ENCODE peak calls at places on chromosomes 5 and 9, in six cellular contexts. P is upper lobe of left lung, N is breast epithelium, X is stomach, S is Panc1, Z is sigmoid colon. R is an unnamed sample.

GRCh38 chr5:137627293-137627692 is 108.6 kb downstream of the KLHL3 start:
- DNase-seq in P (no peak), S (no peak), N (no peak), X (no peak), Z (no peak), R (no peak)

GRCh38 chr5:174300941-174301761 is 255.6 kb downstream of the NSG2 start:
- DNase-seq in Z (no peak), P (no peak), S (no peak), X (no peak), N (no peak), R (no peak)

GRCh38 chr5:16690243-16690839 is 73.5 kb upstream of the RETREG1 start:
- DNase-seq in Z (no peak), S (peak), X (no peak), P (no peak), N (no peak), R (peak)

GRCh38 chr9:14994738-14995137 is 84.5 kb upstream of the FREM1 start:
- DNase-seq in X (no peak), Z (no peak), N (no peak), P (no peak), S (no peak), R (no peak)

GRCh38 chr5:7392401-7393024 is 3.4 kb upstream of the ADCY2 start:
- DNase-seq in P (no peak), N (no peak), S (no peak), Z (no peak), X (no peak), R (no peak)

GRCh38 chr5:8851101-8851500 is 694.8 kb downstream of the SEMA5A start:
- DNase-seq in P (no peak), X (no peak), S (no peak), Z (no peak), N (no peak), R (no peak)

GRCh38 chr9:127968717-127969383 is 11.9 kb downstream of the EEIG1 start:
- DNase-seq in N (no peak), S (peak), P (no peak), X (peak), Z (peak), R (no peak)

GRCh38 chr9:96858670-96859069 is 4.4 kb upstream of the ZNF782 start:
- DNase-seq in N (no peak), Z (no peak), X (no peak), P (no peak), S (no peak), R (no peak)

GRCh38 chr9:8412327-8412726 is 612.7 kb upstream of the DMAC1 start:
- DNase-seq in S (no peak), X (no peak), Z (no peak), P (no peak), N (no peak), R (no peak)

DNA sequence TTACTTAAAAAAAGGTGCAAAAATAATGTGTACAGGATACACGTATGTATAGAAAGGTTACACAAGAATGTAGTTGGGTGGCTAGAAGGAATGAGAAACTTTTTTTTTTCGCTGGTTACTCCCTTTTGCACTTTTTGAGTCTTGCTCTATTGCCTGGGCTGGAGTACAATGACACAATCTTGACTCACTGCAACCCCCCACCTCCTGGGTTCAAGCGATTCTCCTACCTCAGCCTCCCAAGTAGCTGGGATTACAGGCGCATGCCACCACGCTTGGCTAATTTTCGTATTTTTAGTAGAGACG is 15.8 kb downstream of the FBXW11 start:
- DNase-seq in N (no peak), X (no peak), Z (no peak), S (no peak), P (no peak), R (no peak)
- TF ChIP-seq POLR2AphosphoS5 in N (no peak), X (no peak), Z (no peak), S (no peak), P (no peak), R (no peak)

GRCh38 chr9:100474082-100474949 is 1.4 kb downstream of the TMEFF1 start:
- DNase-seq in X (no peak), N (no peak), Z (no peak), P (no peak), S (no peak), R (no peak)
- TF ChIP-seq POLR2AphosphoS5 in X (no peak), N (no peak), Z (no peak), P (no peak), S (no peak), R (no peak)

GRCh38 chr9:16867571-16868311 is 2.7 kb downstream of the BNC2 start:
- DNase-seq in N (no peak), S (no peak), P (no peak), X (no peak), Z (peak), R (no peak)
- TF ChIP-seq POLR2AphosphoS5 in N (peak), S (no peak), P (no peak), X (peak), Z (no peak), R (no peak)

GRCh38 chr5:143605403-143606005 is 202.0 kb upstream of the NR3C1 start:
- DNase-seq in S (no peak), Z (no peak), N (no peak), X (no peak), P (peak), R (no peak)
- TF ChIP-seq POLR2AphosphoS5 in S (no peak), Z (no peak), N (no peak), X (no peak), P (peak), R (no peak)

GRCh38 chr9:30799527-30800101 is 1584.8 kb upstream of the ACO1 start:
- DNase-seq in S (no peak), X (no peak), Z (no peak), P (no peak), N (no peak), R (no peak)

GRCh38 chr9:30800421-30800820 is 1584.0 kb upstream of the ACO1 start:
- DNase-seq in X (no peak), P (no peak), N (no peak), Z (no peak), S (no peak), R (no peak)

DNA sequence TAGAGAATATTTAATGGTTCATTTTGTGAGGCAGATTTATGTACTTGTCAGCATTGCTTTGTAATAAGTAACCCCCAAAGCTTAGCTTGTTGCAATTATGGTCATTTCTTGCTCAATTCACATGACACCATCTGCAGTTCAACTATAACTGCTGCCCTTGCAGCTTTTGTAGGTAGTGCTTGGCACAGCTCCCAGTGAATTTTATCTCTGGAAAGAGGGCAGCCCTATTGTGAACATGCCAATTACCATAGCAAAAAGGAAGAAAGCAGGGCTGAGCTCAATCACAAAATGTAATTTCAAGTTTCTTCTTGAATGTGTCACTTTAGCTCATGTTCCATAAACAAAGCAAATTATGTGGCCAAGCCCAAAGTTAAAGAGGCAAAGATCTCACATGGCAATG is 1587.6 kb upstream of the ACO1 start:
- DNase-seq in Z (no peak), S (no peak), P (no peak), N (no peak), X (no peak), R (no peak)
- TF ChIP-seq POLR2AphosphoS5 in Z (no peak), S (no peak), P (no peak), N (no peak), X (no peak), R (no peak)

DNA sequence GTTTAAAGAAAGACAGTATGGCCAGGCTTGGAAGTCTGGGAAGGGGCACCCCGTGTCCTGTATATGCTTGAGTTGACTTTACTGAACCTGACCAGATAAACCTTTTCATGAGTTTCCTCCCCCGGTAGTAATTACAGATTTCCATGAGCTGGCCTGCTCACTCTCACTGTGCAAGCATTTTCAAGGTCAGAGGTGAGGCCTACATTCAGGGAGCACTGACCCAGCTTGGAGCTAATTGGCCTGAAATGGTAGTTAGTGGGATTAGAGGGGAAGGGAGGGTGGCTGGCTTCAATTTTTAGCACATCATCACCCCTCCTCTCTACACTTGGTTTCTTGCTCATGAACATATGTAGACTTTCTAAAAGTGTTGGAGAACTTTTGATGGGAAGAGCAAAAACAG is 99.2 kb downstream of the PSAT1 start:
- DNase-seq in X (no peak), S (no peak), Z (no peak), N (no peak), P (no peak), R (no peak)
- TF ChIP-seq POLR2AphosphoS5 in X (no peak), S (no peak), Z (no peak), N (no peak), P (no peak), R (no peak)

GRCh38 chr9:85704744-85705143 is 37.0 kb downstream of the AGTPBP1 start:
- DNase-seq in X (no peak), P (no peak), N (no peak), S (no peak), Z (no peak), R (no peak)

GRCh38 chr9:85702881-85703280 is 38.9 kb downstream of the AGTPBP1 start:
- DNase-seq in N (no peak), Z (no peak), S (no peak), X (no peak), P (no peak), R (no peak)

GRCh38 chr9:85700330-85700729 is 41.4 kb downstream of the AGTPBP1 start:
- DNase-seq in N (no peak), X (no peak), S (no peak), P (no peak), Z (no peak), R (no peak)

GRCh38 chr9:85703398-85703797 is 38.4 kb downstream of the AGTPBP1 start:
- DNase-seq in Z (no peak), N (no peak), P (no peak), S (no peak), X (no peak), R (no peak)

DNA sequence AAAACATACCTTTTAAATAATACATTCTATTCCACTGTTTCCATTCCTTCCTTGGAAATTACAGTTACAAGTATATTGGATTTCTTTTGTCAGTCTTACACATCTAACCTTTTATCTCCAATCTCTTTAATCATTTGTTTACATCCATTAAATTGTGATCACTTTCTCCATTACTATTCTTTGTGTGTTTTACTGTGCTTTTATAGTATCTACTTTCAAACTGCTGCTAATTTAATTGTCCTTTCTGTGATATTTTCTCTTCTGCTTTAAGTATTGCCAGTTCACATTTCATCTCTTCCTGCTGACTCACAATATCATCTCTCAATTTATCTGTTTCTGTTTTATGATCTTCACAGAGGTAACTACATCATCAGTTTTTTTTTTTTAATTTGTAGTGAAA is 39.6 kb downstream of the AGTPBP1 start:
- DNase-seq in Z (no peak), X (no peak), N (no peak), S (no peak), P (no peak), R (no peak)
- TF ChIP-seq POLR2AphosphoS5 in Z (no peak), X (no peak), N (no peak), S (no peak), P (no peak), R (no peak)

DNA sequence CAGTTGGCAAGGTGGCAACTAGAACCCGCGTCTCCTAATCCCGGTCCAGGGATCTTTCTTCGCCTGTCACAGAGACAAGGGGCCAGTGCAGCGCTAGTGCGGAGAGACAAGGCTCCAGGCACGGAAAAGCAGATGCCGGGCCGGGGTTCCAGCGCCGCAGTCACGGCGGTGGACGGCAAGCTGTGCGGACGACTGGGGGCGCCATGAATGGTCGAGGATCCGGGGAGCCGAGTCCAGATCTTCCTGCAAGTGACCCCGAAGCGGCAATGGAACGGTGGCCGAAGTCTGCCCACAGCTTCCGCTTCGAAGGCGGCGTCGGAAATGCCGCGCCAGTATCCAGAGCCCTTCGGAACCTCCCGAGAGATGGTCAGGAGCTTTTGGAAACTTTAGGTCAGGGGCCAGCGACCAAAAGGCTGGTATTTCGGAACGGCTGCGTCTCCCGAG is 625 bp upstream of the FAF2 start:
- DNase-seq in Z (no peak), S (no peak), X (no peak), P (no peak), N (peak), R (no peak)
- TF ChIP-seq POLR2AphosphoS5 in Z (no peak), S (no peak), X (no peak), P (no peak), N (no peak), R (no peak)

GRCh38 chr5:10400834-10401233 is 40.8 kb upstream of the ROPN1L start:
- DNase-seq in P (no peak), X (no peak), S (no peak), N (no peak), Z (no peak), R (no peak)
- TF ChIP-seq POLR2AphosphoS5 in P (no peak), X (no peak), S (no peak), N (no peak), Z (no peak), R (no peak)

R was measured in GM12892.